ENCODE peak calls at places on chromosomes 2 and 18, in four cellular contexts. G is HCT116, S is HepG2, C is GM12878. A is an unnamed sample.
A peak's percentile ranks its signal among the peaks of the same experiment; 100 is the strongest.

GRCh38 chr2:239832101-239832994 is 192.8 kb downstream of the NDUFA10 start:
- DNase-seq in G (no peak), S (no peak), C (no peak), A (no peak)

GRCh38 chr2:177666408-177666807 is 273.8 kb downstream of the AGPS start:
- DNase-seq in G (no peak), S (no peak), C (no peak), A (no peak)

GRCh38 chr2:169386621-169387235 is 24.4 kb upstream of the LRP2 start:
- DNase-seq in G (no peak), S (no peak), C (no peak), A (no peak)

GRCh38 chr2:96727431-96727830 is 12.4 kb downstream of the LMAN2L start:
- DNase-seq in G (no peak), S (no peak), C (no peak), A (no peak)

GRCh38 chr2:99928472-99929053 is 213.8 kb downstream of the AFF3 start:
- DNase-seq in G (no peak), S (no peak), C (no peak), A (no peak)

GRCh38 chr2:230520875-230521155 is 104.8 kb downstream of the SP100 start:
- DNase-seq in G (no peak), S (no peak), C (no peak), A (peak; percentile 8)

GRCh38 chr18:13159579-13159978 is 59.0 kb upstream of the LDLRAD4 start:
- DNase-seq in G (peak; percentile 44), S (peak; percentile 76), C (no peak), A (peak; percentile 43)

GRCh38 chr18:5197032-5197434 is at the start of gene AKAIN1:
- DNase-seq in G (no peak), S (peak; percentile 1), C (no peak), A (no peak)

GRCh38 chr2:219507555-219508443 is 6.5 kb upstream of the ASIC4 start:
- DNase-seq in G (no peak), S (no peak), C (no peak), A (no peak)

GRCh38 chr2:207991944-207992343 is 33.4 kb downstream of the PLEKHM3 start:
- DNase-seq in G (no peak), S (no peak), C (no peak), A (no peak)

GRCh38 chr18:34772887-34773286 is 62.8 kb downstream of the DTNA start:
- DNase-seq in G (no peak), S (no peak), C (no peak), A (no peak)

GRCh38 chr2:176704282-176704773 is 435.1 kb downstream of the MTX2 start:
- DNase-seq in G (no peak), S (no peak), C (no peak), A (no peak)

GRCh38 chr2:190235551-190235950 is 84.1 kb downstream of the HIBCH start:
- DNase-seq in G (no peak), S (no peak), C (no peak), A (no peak)

GRCh38 chr2:189022002-189022401 is 47.8 kb downstream of the COL3A1 start:
- DNase-seq in G (no peak), S (no peak), C (no peak), A (no peak)

GRCh38 chr2:181250691-181251090 is 206.5 kb upstream of the ITGA4 start:
- DNase-seq in G (no peak), S (no peak), C (no peak), A (no peak)

GRCh38 chr2:219041252-219041651 is at the start of gene CFAP65:
- DNase-seq in G (peak; percentile 34), S (no peak), C (no peak), A (peak; percentile 10)

GRCh38 chr18:45291616-45292612 is 323.4 kb upstream of the SLC14A2 start:
- DNase-seq in G (no peak), S (no peak), C (no peak), A (no peak)

GRCh38 chr2:29165362-29166236 is 50.4 kb downstream of the CLIP4 start:
- DNase-seq in G (no peak), S (peak; percentile 84), C (no peak), A (peak; percentile 15)

GRCh38 chr2:101087638-101088037 is 63.5 kb downstream of the TBC1D8 start:
- DNase-seq in G (no peak), S (no peak), C (no peak), A (no peak)

GRCh38 chr18:2655954-2656236 is 369 bp downstream of the SMCHD1 start:
- DNase-seq in G (peak; percentile 13), S (no peak), C (no peak), A (no peak)

GRCh38 chr2:178523596-178524134 is 43.4 kb downstream of the PLEKHA3 start:
- DNase-seq in G (no peak), S (no peak), C (no peak), A (no peak)

GRCh38 chr2:61426267-61426897 is 44.5 kb downstream of the USP34 start:
- DNase-seq in G (peak; percentile 33), S (peak; percentile 66), C (no peak), A (peak; percentile 47)

GRCh38 chr2:186058604-186059003 is 320.0 kb downstream of the FSIP2 start:
- DNase-seq in G (no peak), S (no peak), C (no peak), A (no peak)

GRCh38 chr2:218393750-218394290 is 5.8 kb upstream of the CTDSP1 start:
- DNase-seq in G (no peak), S (no peak), C (no peak), A (no peak)

GRCh38 chr2:11774600-11774999 is 28.2 kb downstream of the LPIN1 start:
- DNase-seq in G (no peak), S (no peak), C (no peak), A (no peak)

GRCh38 chr2:74290466-74291216 is 52.6 kb downstream of the SLC4A5 start:
- DNase-seq in G (no peak), S (no peak), C (peak; percentile 28), A (no peak)

GRCh38 chr2:8774371-8774770 is 63.0 kb downstream of the KIDINS220 start:
- DNase-seq in G (no peak), S (no peak), C (no peak), A (no peak)

GRCh38 chr2:27390822-27391679 is 10.5 kb upstream of the ZNF513 start:
- DNase-seq in G (no peak), S (no peak), C (no peak), A (no peak)

GRCh38 chr2:30446602-30447148 is 371 bp upstream of the LCLAT1 start:
- DNase-seq in G (no peak), S (no peak), C (no peak), A (no peak)

GRCh38 chr2:187580462-187581124 is 26.4 kb upstream of the TFPI start:
- DNase-seq in G (peak; percentile 69), S (peak; percentile 76), C (no peak), A (peak; percentile 61)

GRCh38 chr2:143161982-143162837 is 33.0 kb downstream of the ARHGAP15 start:
- DNase-seq in G (peak; percentile 56), S (peak; percentile 49), C (no peak), A (peak; percentile 18)

GRCh38 chr18:13530879-13531387 is 195.4 kb downstream of the FAM210A start:
- DNase-seq in G (peak; percentile 4), S (no peak), C (no peak), A (peak; percentile 7)

GRCh38 chr2:41136966-41137494 is 685.1 kb upstream of the SLC8A1 start:
- DNase-seq in G (no peak), S (no peak), C (no peak), A (no peak)
- TF ChIP-seq SIN3A in G (no peak), S (no peak), C (no peak), A (no peak)

DNA sequence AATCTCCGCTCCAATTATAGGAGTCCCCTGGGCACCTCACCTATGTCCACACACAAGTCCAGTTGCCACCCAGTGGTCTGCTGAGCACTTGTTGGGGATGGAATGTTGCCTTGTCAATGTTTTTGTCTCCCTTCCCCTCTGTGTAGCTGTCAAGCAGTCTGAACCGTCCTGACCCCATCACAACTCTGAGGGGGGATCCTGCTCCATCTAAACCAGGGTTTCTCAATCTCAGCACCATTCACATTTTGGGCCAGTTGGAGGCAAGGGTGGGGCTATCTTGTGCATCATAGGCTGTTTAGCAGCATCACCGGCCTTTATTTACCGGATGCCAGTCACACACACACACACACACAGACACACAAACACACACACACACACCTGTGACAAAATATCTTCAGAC is 53.0 kb downstream of the CYP26B1 start:
- DNase-seq in G (no peak), S (no peak), C (no peak), A (no peak)
- TF ChIP-seq SIN3A in G (no peak), S (no peak), C (no peak), A (no peak)

GRCh38 chr18:22488554-22488953 is 70.8 kb upstream of the CTAGE1 start:
- DNase-seq in G (no peak), S (no peak), C (no peak), A (no peak)

GRCh38 chr18:22493255-22493654 is 75.5 kb upstream of the CTAGE1 start:
- DNase-seq in G (no peak), S (no peak), C (no peak), A (no peak)

GRCh38 chr18:22486667-22487066 is 69.0 kb upstream of the CTAGE1 start:
- DNase-seq in G (no peak), S (no peak), C (no peak), A (no peak)

GRCh38 chr18:22490429-22490846 is 72.7 kb upstream of the CTAGE1 start:
- DNase-seq in G (no peak), S (peak; percentile 79), C (no peak), A (no peak)

DNA sequence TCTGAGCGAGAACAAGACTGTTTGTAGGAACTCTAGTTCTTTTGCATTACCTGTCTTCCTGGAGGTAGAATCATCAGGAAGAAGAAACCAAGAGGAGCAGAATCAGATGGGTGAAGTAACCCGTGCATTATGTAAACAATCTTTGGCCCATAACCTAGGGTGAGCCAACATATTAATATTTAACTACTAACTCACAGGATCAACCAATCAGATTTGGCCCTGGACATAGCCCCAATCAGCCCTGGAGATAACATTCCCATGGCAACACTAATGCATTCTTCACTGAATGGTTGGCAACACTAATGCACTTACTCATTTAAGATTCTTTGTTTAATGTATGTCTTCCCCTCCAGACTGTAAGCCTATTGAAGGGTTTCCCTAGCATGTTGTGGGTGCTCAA is 72.0 kb upstream of the CTAGE1 start:
- DNase-seq in G (no peak), S (peak; percentile 63), C (no peak), A (no peak)
- TF ChIP-seq SIN3A in G (no peak), S (no peak), C (no peak), A (no peak)

GRCh38 chr2:118843492-118844132 is 3.8 kb downstream of the EN1 start:
- DNase-seq in G (no peak), S (no peak), C (no peak), A (no peak)

GRCh38 chr2:118844261-118845004 is 3.0 kb downstream of the EN1 start:
- DNase-seq in G (no peak), S (no peak), C (no peak), A (no peak)

GRCh38 chr2:118842687-118843491 is 4.6 kb downstream of the EN1 start:
- DNase-seq in G (no peak), S (no peak), C (no peak), A (no peak)

GRCh38 chr2:118841450-118841827 is 6.0 kb downstream of the EN1 start:
- DNase-seq in G (no peak), S (no peak), C (no peak), A (no peak)

DNA sequence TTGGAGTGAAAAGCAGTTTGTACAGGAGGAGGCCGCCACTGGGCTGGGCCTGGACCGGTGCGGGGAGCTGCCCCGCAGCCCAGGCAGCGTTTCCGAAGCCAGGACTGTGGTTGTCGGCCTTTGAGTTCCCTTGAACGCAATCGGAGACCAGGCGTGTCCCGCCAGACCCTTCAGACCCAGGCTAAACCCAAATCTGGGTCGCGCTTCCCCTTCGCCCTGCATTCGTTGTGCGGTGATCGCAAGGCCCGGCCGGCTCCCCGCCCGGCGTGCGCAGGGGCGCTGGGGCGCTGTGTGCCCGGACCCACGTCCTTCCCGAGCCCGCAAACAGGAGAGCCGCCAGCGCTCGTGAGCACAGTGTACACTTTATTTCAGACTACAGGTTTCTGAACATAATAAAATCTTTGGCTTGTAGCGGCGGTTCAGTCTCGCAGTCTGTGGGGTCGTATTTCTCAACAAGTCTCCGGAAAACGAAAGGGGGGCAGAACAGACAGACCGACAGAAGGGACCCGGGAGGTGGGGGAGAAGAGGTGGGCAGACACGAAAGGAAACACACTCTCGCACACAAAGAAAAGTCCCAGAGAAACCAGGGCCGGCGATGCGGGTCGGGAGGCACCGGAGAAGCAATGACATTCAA is 5.5 kb downstream of the EN1 start:
- DNase-seq in G (no peak), S (no peak), C (no peak), A (no peak)
- TF ChIP-seq SIN3A in G (no peak), S (no peak), C (no peak), A (no peak)

A was measured in Panc1.